ENCODE peak calls at places on chromosomes 5 and 9, in five cellular contexts. V is suprapubic skin, N is H1, O is ovary, M is tibial nerve. I is an unnamed sample.

GRCh38 chr9:95015569-95015968 is 289.1 kb downstream of the AOPEP start:
- DNase-seq in N (no peak), O (no peak), M (no peak), V (no peak), I (no peak)

GRCh38 chr5:158013939-158014338 is 155.0 kb upstream of the CLINT1 start:
- DNase-seq in V (no peak), N (peak), M (no peak), O (peak), I (no peak)

GRCh38 chr9:96186601-96187011 is 115.4 kb downstream of the HSD17B3 start:
- DNase-seq in M (no peak), O (peak), V (peak), N (peak), I (peak)

GRCh38 chr5:150055707-150056443 is 30.5 kb downstream of the CSF1R start:
- DNase-seq in V (no peak), O (no peak), M (no peak), N (no peak), I (no peak)

GRCh38 chr5:62112689-62113220 is 193.3 kb upstream of the KIF2A start:
- DNase-seq in O (no peak), V (no peak), N (no peak), M (no peak), I (no peak)

GRCh38 chr5:109199294-109199693 is 210.5 kb downstream of the PJA2 start:
- DNase-seq in M (no peak), N (no peak), V (no peak), O (no peak), I (no peak)

GRCh38 chr9:72855890-72856523 is 96.8 kb downstream of the ALDH1A1 start:
- DNase-seq in O (no peak), M (no peak), V (no peak), N (no peak), I (no peak)

GRCh38 chr5:170216262-170216864 is 16.4 kb upstream of the C5orf58 start:
- DNase-seq in V (no peak), M (no peak), N (no peak), O (no peak), I (no peak)

GRCh38 chr5:6551287-6551954 is 81.4 kb downstream of the NSUN2 start:
- DNase-seq in N (no peak), M (no peak), V (no peak), O (no peak), I (no peak)

GRCh38 chr5:57754616-57755015 is 272.0 kb upstream of the ACTBL2 start:
- DNase-seq in V (no peak), M (no peak), N (no peak), O (no peak), I (no peak)

GRCh38 chr5:1274471-1274870 is 20.4 kb downstream of the TERT start:
- DNase-seq in O (no peak), N (no peak), M (no peak), V (no peak), I (no peak)

GRCh38 chr9:21696411-21696865 is 106.0 kb upstream of the MTAP start:
- DNase-seq in M (no peak), O (no peak), N (peak), V (no peak), I (no peak)

GRCh38 chr9:109796081-109796480 is 16.1 kb downstream of the PALM2AKAP2 start:
- DNase-seq in O (no peak), V (no peak), N (no peak), M (no peak), I (no peak)

GRCh38 chr5:172420215-172420934 is 34.0 kb downstream of the SH3PXD2B start:
- DNase-seq in V (no peak), O (peak), N (peak), M (peak), I (peak)

GRCh38 chr5:2087980-2088379 is 205.3 kb upstream of the IRX4 start:
- DNase-seq in V (no peak), M (no peak), N (no peak), O (no peak), I (no peak)

GRCh38 chr5:81105261-81105877 is 127.8 kb upstream of the CKMT2 start:
- DNase-seq in N (no peak), M (no peak), V (no peak), O (no peak), I (no peak)

GRCh38 chr9:94945191-94946144 is 219.0 kb downstream of the AOPEP start:
- DNase-seq in O (peak), M (peak), V (no peak), N (no peak), I (no peak)

GRCh38 chr9:20844916-20845315 is 160.9 kb downstream of the FOCAD start:
- DNase-seq in N (no peak), V (no peak), O (no peak), M (no peak), I (no peak)

GRCh38 chr5:128844354-128844923 is 120.8 kb upstream of the SLC27A6 start:
- DNase-seq in M (no peak), V (no peak), O (no peak), N (no peak), I (no peak)

GRCh38 chr5:177484902-177485549 is 11.6 kb upstream of the DBN1 start:
- DNase-seq in V (no peak), O (no peak), N (no peak), M (no peak), I (no peak)

GRCh38 chr5:60633336-60633735 is 66.6 kb downstream of the DEPDC1B start:
- DNase-seq in V (no peak), N (no peak), M (no peak), O (no peak), I (no peak)

GRCh38 chr9:135506327-135507103 is 6.0 kb downstream of the MRPS2 start:
- DNase-seq in V (no peak), O (no peak), N (peak), M (no peak), I (no peak)

GRCh38 chr5:163614787-163615186 is 109.4 kb downstream of the MAT2B start:
- DNase-seq in O (no peak), M (no peak), N (no peak), V (no peak), I (no peak)

GRCh38 chr5:146805099-146805498 is 73.5 kb downstream of the PPP2R2B start:
- DNase-seq in O (no peak), N (no peak), M (no peak), V (no peak), I (no peak)

GRCh38 chr9:72315089-72315509 is 49.9 kb downstream of the ZFAND5 start:
- DNase-seq in V (peak), N (no peak), M (peak), O (peak), I (peak)

GRCh38 chr9:21875893-21876292 is 73.5 kb downstream of the MTAP start:
- DNase-seq in M (no peak), V (no peak), N (no peak), O (no peak), I (no peak)

GRCh38 chr5:150399158-150400019 is 13.3 kb downstream of the CD74 start:
- DNase-seq in V (no peak), O (no peak), M (no peak), N (no peak), I (no peak)

GRCh38 chr5:140239461-140239860 is 63.4 kb downstream of the PFDN1 start:
- DNase-seq in N (no peak), O (no peak), V (no peak), M (no peak), I (no peak)

GRCh38 chr9:27665121-27665520 is 91.8 kb upstream of the C9orf72 start:
- DNase-seq in M (no peak), N (no peak), O (no peak), V (no peak), I (no peak)

GRCh38 chr9:88011005-88011766 is 36.9 kb upstream of the CDK20 start:
- DNase-seq in O (no peak), N (no peak), M (no peak), V (no peak), I (no peak)

GRCh38 chr5:92652735-92653134 is 928.3 kb downstream of the NR2F1-AS1 start:
- DNase-seq in M (no peak), O (no peak), V (no peak), N (no peak), I (no peak)

GRCh38 chr9:35599763-35600604 is 5.1 kb upstream of the TESK1 start:
- DNase-seq in O (no peak), V (no peak), N (peak), M (no peak), I (no peak)
- TF ChIP-seq CTCF in O (no peak), V (no peak), N (no peak), M (no peak), I (no peak)

GRCh38 chr5:178683758-178684157 is 46.7 kb downstream of the ZNF354A start:
- DNase-seq in N (no peak), V (no peak), O (no peak), M (no peak), I (no peak)
- TF ChIP-seq EP300 in N (no peak), V (no peak), O (no peak), M (no peak), I (no peak)

GRCh38 chr9:89438194-89438593 is 59.7 kb downstream of the SEMA4D start:
- DNase-seq in M (no peak), O (no peak), V (no peak), N (no peak), I (no peak)

GRCh38 chr9:89439571-89439970 is 58.3 kb downstream of the SEMA4D start:
- DNase-seq in M (no peak), V (no peak), N (no peak), O (no peak), I (no peak)

GRCh38 chr9:89436963-89437625 is 60.8 kb downstream of the SEMA4D start:
- DNase-seq in M (no peak), V (no peak), O (no peak), N (no peak), I (peak)

GRCh38 chr9:89436326-89436725 is 61.6 kb downstream of the SEMA4D start:
- DNase-seq in O (no peak), V (no peak), M (no peak), N (no peak), I (no peak)

DNA sequence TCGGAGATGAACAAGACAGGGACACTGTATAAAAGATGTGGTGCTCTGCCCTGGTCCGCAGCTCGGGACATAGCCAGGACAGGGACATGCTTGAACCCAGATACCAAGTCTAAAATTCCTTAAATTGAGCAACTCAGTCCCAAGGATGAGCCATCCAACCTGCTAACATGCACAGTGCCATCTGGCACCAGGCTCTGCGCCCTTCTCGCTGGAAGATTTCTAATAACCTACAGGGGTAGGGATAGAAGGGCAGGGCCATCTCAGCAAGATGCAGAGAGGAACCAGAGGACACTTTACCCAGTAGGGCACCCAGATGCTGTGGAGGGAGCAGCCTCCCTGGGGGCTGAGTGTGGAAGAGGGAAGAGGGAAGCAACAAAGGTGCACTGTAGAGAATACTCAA is 60.1 kb downstream of the SEMA4D start:
- DNase-seq in N (no peak), M (no peak), V (no peak), O (no peak), I (no peak)
- TF ChIP-seq CTCF in N (no peak), M (no peak), V (no peak), O (no peak), I (no peak)

GRCh38 chr5:77355074-77355473 is 137.0 kb downstream of the WDR41 start:
- DNase-seq in N (no peak), V (no peak), M (no peak), O (no peak), I (no peak)
- TF ChIP-seq EP300 in N (no peak), V (no peak), M (no peak), O (no peak), I (no peak)

DNA sequence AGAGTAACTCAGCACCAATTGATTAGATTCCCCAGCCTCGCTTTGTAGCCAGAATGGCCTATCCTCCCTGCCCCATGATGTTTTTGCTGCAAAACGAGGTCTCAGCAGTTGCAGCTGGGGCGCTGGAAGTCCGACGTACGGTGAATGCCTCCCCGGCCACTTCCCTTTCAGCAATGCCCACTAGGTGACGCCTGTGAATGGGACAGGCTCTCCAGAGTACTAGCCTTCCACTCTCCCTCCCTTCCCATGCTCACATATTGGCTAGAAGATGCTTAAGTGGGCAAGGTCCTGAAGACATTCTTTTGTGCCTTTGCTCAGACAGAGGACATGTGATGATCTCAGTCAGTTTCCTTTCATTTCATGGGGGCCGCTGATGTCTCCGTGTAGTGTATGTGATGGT is 50.8 kb downstream of the DMRT2 start:
- DNase-seq in O (no peak), N (peak), V (peak), M (peak), I (peak)
- TF ChIP-seq CTCF in O (no peak), N (peak), V (no peak), M (peak), I (peak)